ENCODE peak calls at places on chromosomes 3 and 15, in five cellular contexts. One of them, this sample, is unnamed.
A peak's percentile ranks its signal among the peaks of the same experiment; 100 is the strongest.

GRCh38 chr3:27254896-27255295 is 114.3 kb downstream of the NEK10 start:
- DNase-seq in stomach: no peak
- DNase-seq in GM12878: no peak
- DNase-seq in HepG2: no peak
- DNase-seq in transverse colon: no peak
- DNase-seq in this sample: no peak

GRCh38 chr3:122390665-122391064 is 6.7 kb downstream of the FAM162A start:
- DNase-seq in stomach: no peak
- DNase-seq in transverse colon: no peak
- DNase-seq in HepG2: no peak
- DNase-seq in GM12878: no peak
- DNase-seq in this sample: no peak

GRCh38 chr3:120855665-120856437 is 52.2 kb upstream of the STXBP5L start:
- DNase-seq in stomach: no peak
- DNase-seq in GM12878: no peak
- DNase-seq in transverse colon: peak; percentile 10
- DNase-seq in HepG2: no peak
- DNase-seq in this sample: peak; percentile 18

GRCh38 chr15:57595011-57595866 is 3.5 kb downstream of the MYZAP start:
- DNase-seq in transverse colon: no peak
- DNase-seq in HepG2: peak; percentile 21
- DNase-seq in GM12878: no peak
- DNase-seq in stomach: peak; percentile 77
- DNase-seq in this sample: no peak

GRCh38 chr3:72482589-72483249 is 365.5 kb downstream of the SHQ1 start:
- DNase-seq in stomach: peak; percentile 69
- DNase-seq in transverse colon: peak; percentile 74
- DNase-seq in GM12878: peak; percentile 48
- DNase-seq in HepG2: no peak
- DNase-seq in this sample: peak; percentile 86

GRCh38 chr3:110646496-110646895 is 425.1 kb upstream of the NECTIN3 start:
- DNase-seq in HepG2: no peak
- DNase-seq in GM12878: no peak
- DNase-seq in stomach: no peak
- DNase-seq in transverse colon: no peak
- DNase-seq in this sample: no peak

GRCh38 chr3:148790841-148791240 is 36.8 kb upstream of the CPB1 start:
- DNase-seq in stomach: no peak
- DNase-seq in transverse colon: peak; percentile 11
- DNase-seq in HepG2: no peak
- DNase-seq in GM12878: no peak
- DNase-seq in this sample: peak; percentile 25

GRCh38 chr3:107344722-107345121 is 32.5 kb upstream of the CCDC54 start:
- DNase-seq in stomach: no peak
- DNase-seq in transverse colon: no peak
- DNase-seq in HepG2: no peak
- DNase-seq in GM12878: no peak
- DNase-seq in this sample: no peak

GRCh38 chr3:27278391-27279055 is 90.7 kb downstream of the NEK10 start:
- DNase-seq in transverse colon: no peak
- DNase-seq in GM12878: no peak
- DNase-seq in HepG2: peak; percentile 8
- DNase-seq in stomach: no peak
- DNase-seq in this sample: no peak

GRCh38 chr15:40245666-40246065 is 6.8 kb downstream of the PAK6 start:
- DNase-seq in GM12878: no peak
- DNase-seq in transverse colon: peak; percentile 5
- DNase-seq in stomach: no peak
- DNase-seq in HepG2: no peak
- DNase-seq in this sample: peak; percentile 13

GRCh38 chr3:192417012-192417411 is 310.3 kb downstream of the FGF12 start:
- DNase-seq in GM12878: no peak
- DNase-seq in HepG2: no peak
- DNase-seq in stomach: no peak
- DNase-seq in transverse colon: no peak
- DNase-seq in this sample: no peak

GRCh38 chr3:68977486-68978167 is 35.9 kb downstream of the EOGT start:
- DNase-seq in transverse colon: no peak
- DNase-seq in GM12878: no peak
- DNase-seq in stomach: no peak
- DNase-seq in HepG2: no peak
- DNase-seq in this sample: no peak

GRCh38 chr15:39025331-39025730 is 460.7 kb upstream of the RASGRP1 start:
- DNase-seq in HepG2: no peak
- DNase-seq in transverse colon: no peak
- DNase-seq in stomach: no peak
- DNase-seq in GM12878: no peak
- DNase-seq in this sample: no peak

GRCh38 chr3:14576163-14576562 is 36.0 kb upstream of the GRIP2 start:
- DNase-seq in stomach: no peak
- DNase-seq in GM12878: no peak
- DNase-seq in HepG2: no peak
- DNase-seq in transverse colon: no peak
- DNase-seq in this sample: no peak

GRCh38 chr3:17741621-17742091 is 775 bp downstream of the TBC1D5 start:
- DNase-seq in transverse colon: no peak
- DNase-seq in stomach: no peak
- DNase-seq in GM12878: no peak
- DNase-seq in HepG2: peak; percentile 87
- DNase-seq in this sample: peak; percentile 77

GRCh38 chr15:71790081-71790480 is 20.3 kb upstream of the NR2E3 start:
- DNase-seq in transverse colon: no peak
- DNase-seq in HepG2: no peak
- DNase-seq in stomach: peak; percentile 24
- DNase-seq in GM12878: no peak
- DNase-seq in this sample: no peak

GRCh38 chr3:178236555-178237277 is 299.5 kb upstream of the KCNMB2 start:
- DNase-seq in transverse colon: no peak
- DNase-seq in GM12878: no peak
- DNase-seq in stomach: no peak
- DNase-seq in HepG2: no peak
- DNase-seq in this sample: no peak

GRCh38 chr3:60101628-60102027 is 1051.8 kb upstream of the CFAP20DC start:
- DNase-seq in GM12878: no peak
- DNase-seq in stomach: peak; percentile 34
- DNase-seq in transverse colon: peak; percentile 50
- DNase-seq in HepG2: no peak
- DNase-seq in this sample: no peak

GRCh38 chr3:8618950-8619349 is 25.6 kb downstream of the SSUH2 start:
- DNase-seq in HepG2: no peak
- DNase-seq in transverse colon: no peak
- DNase-seq in GM12878: no peak
- DNase-seq in stomach: peak; percentile 9
- DNase-seq in this sample: no peak

GRCh38 chr15:81183403-81183760 is 13.3 kb upstream of the IL16 start:
- DNase-seq in stomach: no peak
- DNase-seq in GM12878: no peak
- DNase-seq in transverse colon: no peak
- DNase-seq in HepG2: no peak
- DNase-seq in this sample: no peak

GRCh38 chr15:69341356-69341755 is 42.6 kb downstream of the PAQR5 start:
- DNase-seq in GM12878: no peak
- DNase-seq in transverse colon: no peak
- DNase-seq in stomach: no peak
- DNase-seq in HepG2: no peak
- DNase-seq in this sample: no peak

GRCh38 chr3:133527306-133527705 is 46.2 kb upstream of the CDV3 start:
- DNase-seq in transverse colon: peak; percentile 45
- DNase-seq in stomach: no peak
- DNase-seq in GM12878: no peak
- DNase-seq in HepG2: no peak
- DNase-seq in this sample: no peak

GRCh38 chr3:136954980-136955780 is 2.6 kb upstream of the IL20RB start:
- DNase-seq in stomach: no peak
- DNase-seq in GM12878: no peak
- DNase-seq in HepG2: peak; percentile 8
- DNase-seq in transverse colon: no peak
- DNase-seq in this sample: no peak

GRCh38 chr15:89450076-89451006 is 46.0 kb downstream of the RHCG start:
- DNase-seq in HepG2: no peak
- DNase-seq in transverse colon: no peak
- DNase-seq in stomach: no peak
- DNase-seq in GM12878: no peak
- DNase-seq in this sample: no peak

GRCh38 chr15:33956397-33956796 is 11.9 kb upstream of the CHRM5 start:
- DNase-seq in transverse colon: no peak
- DNase-seq in stomach: no peak
- DNase-seq in GM12878: no peak
- DNase-seq in HepG2: no peak
- DNase-seq in this sample: no peak

GRCh38 chr3:120450914-120451669 is at the start of gene FSTL1:
- DNase-seq in HepG2: no peak
- DNase-seq in GM12878: no peak
- DNase-seq in stomach: no peak
- DNase-seq in transverse colon: peak; percentile 43
- DNase-seq in this sample: peak; percentile 88

GRCh38 chr3:17473761-17474160 is 268.7 kb downstream of the TBC1D5 start:
- DNase-seq in stomach: no peak
- DNase-seq in GM12878: no peak
- DNase-seq in HepG2: no peak
- DNase-seq in transverse colon: no peak
- DNase-seq in this sample: no peak

GRCh38 chr3:114121996-114122709 is 56.7 kb downstream of the DRD3 start:
- DNase-seq in stomach: no peak
- DNase-seq in GM12878: no peak
- DNase-seq in HepG2: no peak
- DNase-seq in transverse colon: no peak
- DNase-seq in this sample: no peak
- TF ChIP-seq POLR2AphosphoS5 in stomach: peak; percentile 21
- TF ChIP-seq POLR2AphosphoS5 in GM12878: no peak
- TF ChIP-seq POLR2AphosphoS5 in HepG2: no peak
- TF ChIP-seq POLR2AphosphoS5 in transverse colon: no peak
- TF ChIP-seq POLR2AphosphoS5 in this sample: peak; percentile 7

DNA sequence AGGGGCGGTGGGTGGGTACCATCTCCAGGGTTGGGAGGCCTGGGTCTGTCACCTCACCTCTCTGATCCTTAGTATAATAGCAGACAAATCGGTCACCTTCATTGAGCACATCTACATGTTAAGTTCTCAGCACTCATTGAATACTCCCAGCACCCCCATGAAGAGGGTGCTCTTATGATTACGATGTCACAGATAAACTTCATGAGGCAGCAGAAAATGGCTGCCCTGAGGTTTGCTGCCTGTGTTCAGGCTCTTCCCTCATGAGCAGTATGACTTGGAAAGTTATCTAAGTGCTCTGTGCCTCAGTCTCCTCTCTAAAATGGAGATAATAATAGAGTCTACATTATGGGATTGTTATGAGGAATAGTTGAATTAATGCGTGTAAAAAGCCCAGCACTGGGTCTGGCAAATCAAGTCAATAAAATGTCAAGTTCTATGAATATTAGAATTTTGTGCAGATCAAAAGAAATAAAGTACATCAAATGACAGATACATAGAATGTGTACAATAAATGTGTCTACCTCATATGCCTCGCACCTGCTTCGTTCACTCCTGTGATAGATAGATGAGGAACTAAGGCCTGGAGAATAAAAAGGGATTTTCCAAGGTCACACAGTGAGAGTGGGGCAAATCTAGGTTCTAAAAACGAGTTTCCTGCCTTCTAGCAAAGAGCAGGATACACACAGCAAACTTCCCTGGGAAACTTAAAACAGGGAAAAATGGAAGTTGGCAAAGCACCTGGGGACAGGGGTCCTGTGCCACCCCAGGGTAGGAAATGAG is 142.2 kb upstream of the MRPS22 start:
- DNase-seq in stomach: no peak
- DNase-seq in GM12878: no peak
- DNase-seq in transverse colon: no peak
- DNase-seq in HepG2: no peak
- DNase-seq in this sample: no peak
- H3K27ac ChIP-seq in stomach: no peak overlapping the region
- H3K27ac ChIP-seq in GM12878: no peak overlapping the region
- H3K27ac ChIP-seq in transverse colon: no peak overlapping the region
- H3K27ac ChIP-seq in HepG2: no peak overlapping the region
- H3K27ac ChIP-seq in this sample: no peak overlapping the region

DNA sequence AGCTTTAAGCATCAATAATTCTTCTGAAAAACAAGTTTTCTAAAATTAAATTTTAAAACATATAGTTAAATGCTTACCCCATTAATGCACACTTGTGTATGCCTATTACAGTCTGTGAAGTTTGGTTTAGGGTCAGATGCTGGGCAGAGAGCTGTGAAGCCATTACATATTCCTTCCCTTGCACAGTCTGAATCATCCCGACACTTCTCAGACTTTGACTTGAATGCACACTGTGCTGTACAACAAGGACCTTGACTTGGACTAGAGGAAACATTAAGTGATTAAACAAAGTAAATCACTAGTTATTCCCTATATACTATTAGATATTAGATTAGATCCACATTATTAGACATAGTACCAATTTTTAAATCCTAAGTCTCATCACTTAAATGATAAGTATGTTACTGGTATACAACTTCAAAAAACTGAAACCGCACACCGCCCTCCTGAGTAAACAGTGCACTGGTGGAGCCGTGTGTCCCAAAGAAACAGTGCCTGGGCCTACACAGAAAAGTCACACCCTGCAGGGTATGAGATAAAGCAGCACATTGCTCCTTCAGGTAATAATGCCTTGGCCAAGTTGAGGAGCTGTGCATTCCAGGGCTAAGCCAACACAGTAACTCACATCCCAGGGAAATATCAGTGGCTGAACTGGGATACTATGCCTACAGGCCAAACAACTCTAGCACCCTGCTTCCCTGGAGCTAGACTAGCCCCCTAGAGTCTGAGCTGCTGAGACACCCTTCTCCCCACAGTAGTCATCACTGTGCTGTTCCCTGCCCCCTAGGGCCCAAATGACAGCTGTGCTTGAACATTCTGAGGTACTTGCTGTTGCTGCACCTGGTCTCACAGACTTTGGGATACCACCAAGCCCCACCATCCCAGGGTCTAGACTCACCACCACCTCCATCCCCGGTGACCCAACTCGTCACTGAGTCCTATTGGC is 137.5 kb downstream of the ADAM10 start:
- DNase-seq in HepG2: no peak
- DNase-seq in stomach: peak; percentile 54
- DNase-seq in GM12878: no peak
- DNase-seq in transverse colon: peak; percentile 48
- DNase-seq in this sample: no peak
- TF ChIP-seq POLR2AphosphoS5 in HepG2: no peak
- TF ChIP-seq POLR2AphosphoS5 in stomach: peak; percentile 43
- TF ChIP-seq POLR2AphosphoS5 in GM12878: no peak
- TF ChIP-seq POLR2AphosphoS5 in transverse colon: no peak
- TF ChIP-seq POLR2AphosphoS5 in this sample: no peak

DNA sequence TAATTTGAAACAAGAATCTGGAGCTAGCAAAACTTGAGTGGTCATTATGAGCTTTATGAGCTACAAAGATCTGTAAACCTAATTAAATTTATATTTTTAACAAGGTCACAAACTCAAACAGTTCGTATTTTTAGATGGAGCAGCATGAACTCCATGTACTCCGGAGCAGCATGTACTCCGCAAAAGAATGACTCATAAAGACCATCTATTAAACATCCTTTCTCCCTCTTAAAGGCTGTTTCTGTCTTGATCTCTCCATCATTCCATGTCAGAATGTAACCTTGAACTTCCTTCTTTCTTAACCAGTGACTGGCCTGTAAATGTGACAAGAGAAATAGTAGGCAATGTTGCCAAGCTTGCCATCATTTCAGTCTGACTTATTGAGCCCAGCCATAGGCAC is 696.9 kb downstream of the ZNF385D start:
- DNase-seq in GM12878: no peak
- DNase-seq in stomach: no peak
- DNase-seq in HepG2: no peak
- DNase-seq in transverse colon: no peak
- DNase-seq in this sample: no peak
- H3K27ac ChIP-seq in GM12878: no peak overlapping the region
- H3K27ac ChIP-seq in stomach: no peak overlapping the region
- H3K27ac ChIP-seq in HepG2: no peak overlapping the region
- H3K27ac ChIP-seq in transverse colon: no peak overlapping the region
- H3K27ac ChIP-seq in this sample: no peak overlapping the region

This sample was measured in upper lobe of left lung.